ENCODE peak calls at places on chromosome 1, in four cellular contexts. A, Y, V and C are unnamed samples.

GRCh38 chr1:244353572-244354091 is 98.1 kb downstream of the ADSS2 start:
- DNase-seq in A (peak), Y (no peak), V (peak), C (no peak)

GRCh38 chr1:145891587-145892485 is 6.2 kb upstream of the ANKRD35 start:
- DNase-seq in A (peak), Y (peak), V (peak), C (peak)

GRCh38 chr1:208154679-208155078 is 89.5 kb downstream of the PLXNA2 start:
- DNase-seq in A (peak), Y (no peak), V (no peak), C (no peak)

GRCh38 chr1:113396585-113396984 is 6.3 kb downstream of the MAGI3 start:
- DNase-seq in A (no peak), Y (no peak), V (peak), C (no peak)

GRCh38 chr1:81228926-81229325 is 571.8 kb upstream of the ADGRL2 start:
- DNase-seq in A (no peak), Y (no peak), V (no peak), C (no peak)

GRCh38 chr1:244653439-244654283 is 735 bp downstream of the DESI2 start:
- DNase-seq in A (no peak), Y (peak), V (peak), C (no peak)

GRCh38 chr1:238485062-238485905 is 594.6 kb upstream of the ZP4 start:
- DNase-seq in A (no peak), Y (no peak), V (no peak), C (no peak)

GRCh38 chr1:19064906-19065450 is 108.5 kb upstream of the IFFO2 start:
- DNase-seq in A (no peak), Y (no peak), V (no peak), C (no peak)

GRCh38 chr1:47436304-47436978 is 1.4 kb upstream of the FOXD2 start:
- DNase-seq in A (peak), Y (peak), V (peak), C (peak)

GRCh38 chr1:65260851-65261473 is 48.4 kb upstream of the DNAJC6 start:
- DNase-seq in A (no peak), Y (no peak), V (peak), C (no peak)

GRCh38 chr1:56958526-56958925 is 7.3 kb downstream of the C8B start:
- DNase-seq in A (no peak), Y (no peak), V (no peak), C (no peak)

GRCh38 chr1:37575692-37576091 is 19.0 kb downstream of the DNALI1 start:
- DNase-seq in A (no peak), Y (no peak), V (no peak), C (no peak)

GRCh38 chr1:113904674-113905434 is at the start of the genes AP4B1 and DCLRE1B:
- DNase-seq in A (peak), Y (peak), V (peak), C (peak)

GRCh38 chr1:242240061-242240460 is 241.2 kb upstream of the MAP1LC3C start:
- DNase-seq in A (no peak), Y (no peak), V (no peak), C (no peak)

GRCh38 chr1:67952071-67952470 is 98.4 kb downstream of the DIRAS3 start:
- DNase-seq in A (peak), Y (no peak), V (no peak), C (no peak)

GRCh38 chr1:3019516-3020051 is 1.7 kb upstream of the ACTRT2 start:
- DNase-seq in A (peak), Y (no peak), V (no peak), C (no peak)

GRCh38 chr1:8409107-8409506 is 91.2 kb downstream of the SLC45A1 start:
- DNase-seq in A (no peak), Y (peak), V (no peak), C (no peak)

GRCh38 chr1:8409666-8410065 is 91.8 kb downstream of the SLC45A1 start:
- DNase-seq in A (no peak), Y (no peak), V (no peak), C (no peak)

GRCh38 chr1:8411803-8412182 is 93.9 kb downstream of the SLC45A1 start:
- DNase-seq in A (no peak), Y (no peak), V (no peak), C (no peak)

GRCh38 chr1:8410791-8411190 is 92.9 kb downstream of the SLC45A1 start:
- DNase-seq in A (no peak), Y (no peak), V (no peak), C (no peak)

GRCh38 chr1:8412183-8412831 is 94.4 kb downstream of the SLC45A1 start:
- DNase-seq in A (peak), Y (no peak), V (no peak), C (no peak)
- H3K27ac ChIP-seq in A (peak), Y (no peak), V (no peak), C (no peak)

GRCh38 chr1:182726941-182727340 is 42.6 kb upstream of the RGS8 start:
- DNase-seq in A (no peak), Y (no peak), V (no peak), C (no peak)
- H3K27ac ChIP-seq in A (no peak), Y (no peak), V (no peak), C (no peak)

DNA sequence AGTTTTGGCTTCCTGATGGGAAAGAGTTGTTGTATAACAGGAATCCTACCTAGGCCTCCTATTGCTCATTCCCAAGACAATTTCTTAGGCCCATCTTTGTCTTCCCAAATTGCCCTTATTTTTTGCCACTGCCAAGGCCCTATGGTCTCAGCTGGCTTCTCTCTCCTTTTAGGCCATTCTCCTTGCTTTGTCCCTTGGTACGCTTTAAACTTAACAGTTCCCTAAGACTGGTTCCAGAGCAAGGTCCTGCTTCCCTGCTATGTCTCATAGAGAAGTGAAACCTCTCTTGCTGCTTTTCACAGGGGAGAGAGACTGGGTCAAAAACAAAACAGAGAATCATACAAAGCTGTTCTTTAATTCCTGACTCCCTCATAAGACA is 77.1 kb downstream of the XCL2 start:
- DNase-seq in A (no peak), Y (no peak), V (no peak), C (no peak)
- H3K27ac ChIP-seq in A (peak), Y (no peak), V (no peak), C (no peak)

DNA sequence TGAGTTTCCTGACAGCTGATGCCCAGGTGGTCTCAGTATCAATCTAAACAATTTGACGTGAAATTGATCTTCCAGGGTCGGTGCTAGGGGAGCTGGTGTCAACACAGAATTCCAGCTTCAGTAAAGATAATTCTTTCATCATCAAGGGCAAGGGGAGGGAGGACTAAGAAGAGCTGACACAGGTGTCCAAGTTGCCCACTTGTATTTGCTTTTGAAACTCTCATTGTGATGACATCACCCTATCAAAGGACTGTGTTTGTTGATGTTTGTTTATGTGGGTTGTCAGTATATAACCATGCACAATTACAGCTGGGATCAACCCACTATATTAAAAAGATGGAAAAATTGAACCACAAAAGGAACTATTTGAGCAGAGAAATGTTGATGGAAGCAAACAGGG is 48.8 kb downstream of the ZC3H11B start:
- DNase-seq in A (no peak), Y (no peak), V (no peak), C (no peak)
- H3K27ac ChIP-seq in A (no peak), Y (no peak), V (no peak), C (no peak)

GRCh38 chr1:164765993-164766720 is 207.2 kb downstream of the PBX1 start:
- DNase-seq in A (no peak), Y (no peak), V (no peak), C (no peak)
- H3K27ac ChIP-seq in A (peak), Y (no peak), V (no peak), C (no peak)

DNA sequence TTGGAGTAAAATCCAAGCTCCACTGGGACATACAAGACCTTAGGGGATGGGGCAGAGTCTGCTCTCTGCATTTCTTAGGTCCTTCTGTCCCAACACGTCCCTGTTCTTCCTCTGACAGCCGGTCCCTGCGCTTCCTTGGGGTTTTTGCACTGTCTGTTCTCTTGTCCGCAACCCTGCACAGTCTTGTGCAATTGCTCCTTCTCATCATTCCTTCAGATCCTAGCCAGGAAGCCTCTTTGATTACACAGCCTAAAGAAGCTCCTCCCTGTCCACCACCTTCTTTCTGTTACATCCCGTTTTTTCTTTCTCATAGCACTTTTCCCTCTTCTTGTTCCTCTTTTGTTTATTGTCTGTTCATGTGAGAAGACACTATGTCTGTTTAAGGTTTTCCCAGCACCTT is 19.9 kb downstream of the ACOT11 start:
- DNase-seq in A (no peak), Y (no peak), V (peak), C (no peak)
- H3K27ac ChIP-seq in A (peak), Y (no peak), V (peak), C (no peak)

DNA sequence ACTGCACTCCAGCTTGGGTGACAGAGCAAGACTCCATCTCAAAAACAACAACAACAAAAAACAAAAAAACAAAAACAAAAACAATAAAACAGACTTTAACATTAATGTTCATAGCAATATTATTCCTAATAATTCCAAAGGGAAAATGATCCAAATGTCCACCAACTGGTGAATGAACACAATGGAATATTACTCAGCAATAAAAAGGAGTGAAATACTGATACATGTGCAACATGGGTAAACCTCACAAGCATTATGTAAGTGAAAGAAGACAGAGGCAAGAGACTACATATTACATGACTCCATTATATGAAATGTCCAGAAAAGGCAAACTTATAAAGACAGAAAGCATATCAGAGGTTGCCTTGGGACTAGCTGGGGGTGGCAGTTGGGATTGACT is 6.1 kb upstream of the TTF2 start:
- DNase-seq in A (no peak), Y (no peak), V (no peak), C (no peak)
- H3K27ac ChIP-seq in A (no peak), Y (no peak), V (no peak), C (no peak)